ENCODE peak calls at places on chromosomes 12 and 14, in six cellular contexts. X is PC-9, W is psoas muscle, D is mammary epithelial cell, F is MM.1S, N is cardiac muscle cell. Q is an unnamed sample. For H3K4me1, the result is how much of the 10 kb centered on the place peaks cover.

GRCh38 chr12:117356048-117356447 is 5.4 kb downstream of the NOS1 start:
- DNase-seq in X (no peak), W (no peak), D (no peak), F (no peak), N (no peak), Q (no peak)

GRCh38 chr12:102454808-102455760 is 25.3 kb downstream of the IGF1 start:
- DNase-seq in X (no peak), W (peak), D (no peak), F (no peak), N (peak), Q (peak)

GRCh38 chr12:84508325-84508861 is 404.2 kb downstream of the SLC6A15 start:
- DNase-seq in X (no peak), W (no peak), D (peak), F (peak), N (peak), Q (no peak)

GRCh38 chr14:71474866-71475265 is 457.4 kb upstream of the RGS6 start:
- DNase-seq in X (no peak), W (no peak), D (no peak), F (no peak), N (no peak), Q (no peak)

GRCh38 chr12:64389154-64389553 is 1.4 kb downstream of the C12orf56 start:
- DNase-seq in X (no peak), W (no peak), D (no peak), F (no peak), N (no peak), Q (no peak)

GRCh38 chr12:102964872-102965271 is 7.4 kb downstream of the ASCL1 start:
- DNase-seq in X (no peak), W (no peak), D (no peak), F (no peak), N (no peak), Q (no peak)

GRCh38 chr12:46580445-46580844 is 207.9 kb upstream of the SLC38A2 start:
- DNase-seq in X (no peak), W (no peak), D (no peak), F (no peak), N (no peak), Q (no peak)

GRCh38 chr12:47799357-47799955 is 20.2 kb downstream of the HDAC7 start:
- DNase-seq in X (no peak), W (peak), D (no peak), F (no peak), N (peak), Q (no peak)

GRCh38 chr12:105090361-105090760 is 6.1 kb upstream of the ALDH1L2 start:
- DNase-seq in X (no peak), W (no peak), D (no peak), F (no peak), N (no peak), Q (no peak)

GRCh38 chr14:85701763-85702162 is 171.8 kb downstream of the FLRT2 start:
- DNase-seq in X (no peak), W (no peak), D (peak), F (peak), N (no peak), Q (no peak)

GRCh38 chr12:112116232-112117060 is 7.9 kb upstream of the NAA25 start:
- DNase-seq in X (peak), W (peak), D (no peak), F (peak), N (peak), Q (peak)

GRCh38 chr12:107144990-107145389 is 51.6 kb upstream of the CRY1 start:
- DNase-seq in X (no peak), W (no peak), D (no peak), F (no peak), N (peak), Q (no peak)

GRCh38 chr12:132554857-132555630 is 55.3 kb downstream of the LRCOL1 start:
- DNase-seq in X (no peak), W (no peak), D (no peak), F (no peak), N (peak), Q (no peak)

GRCh38 chr12:93827669-93828068 is 150.5 kb downstream of the CRADD start:
- DNase-seq in X (no peak), W (no peak), D (peak), F (no peak), N (no peak), Q (no peak)

GRCh38 chr12:84730561-84731162 is 181.9 kb downstream of the SLC6A15 start:
- DNase-seq in X (no peak), W (no peak), D (no peak), F (no peak), N (no peak), Q (no peak)

GRCh38 chr14:66038214-66038977 is 447.8 kb upstream of the CCDC196 start:
- DNase-seq in X (no peak), W (no peak), D (peak), F (no peak), N (peak), Q (no peak)

GRCh38 chr12:69239922-69240624 is 704 bp downstream of the CPSF6 start:
- DNase-seq in X (no peak), W (peak), D (peak), F (peak), N (peak), Q (peak)

GRCh38 chr12:115916910-115917668 is 360.4 kb downstream of the MED13L start:
- DNase-seq in X (no peak), W (peak), D (peak), F (peak), N (peak), Q (peak)

GRCh38 chr14:88804035-88804434 is 11.3 kb upstream of the EML5 start:
- DNase-seq in X (peak), W (no peak), D (peak), F (no peak), N (no peak), Q (no peak)
- H3K4me1 ChIP-seq in X (under half), W (under half), D (under half), F (under half), N (under half), Q (under half)

DNA sequence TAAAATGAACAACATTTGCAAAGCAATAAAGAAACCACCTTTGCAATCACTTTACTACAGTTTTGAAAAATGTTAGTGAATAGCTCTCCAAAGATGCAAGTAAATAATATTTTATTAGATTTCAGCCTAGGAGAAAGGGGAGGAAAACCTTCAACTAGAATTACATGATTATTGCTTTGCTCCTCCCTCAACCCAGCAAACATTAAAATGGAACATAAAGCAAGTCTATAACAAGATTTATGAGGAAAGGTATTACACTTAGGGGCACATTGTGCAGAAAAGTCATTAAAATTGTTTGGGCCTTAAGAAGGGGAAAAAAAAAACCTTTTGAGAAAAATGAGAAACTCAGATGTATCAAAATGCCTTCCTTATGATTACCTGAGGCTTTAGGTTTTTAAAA is 70.7 kb downstream of the HMGA2 start:
- DNase-seq in X (no peak), W (no peak), D (no peak), F (no peak), N (no peak), Q (no peak)
- H3K4me1 ChIP-seq in X (under half), W (under half), D (half or more), F (under half), N (under half), Q (under half)

DNA sequence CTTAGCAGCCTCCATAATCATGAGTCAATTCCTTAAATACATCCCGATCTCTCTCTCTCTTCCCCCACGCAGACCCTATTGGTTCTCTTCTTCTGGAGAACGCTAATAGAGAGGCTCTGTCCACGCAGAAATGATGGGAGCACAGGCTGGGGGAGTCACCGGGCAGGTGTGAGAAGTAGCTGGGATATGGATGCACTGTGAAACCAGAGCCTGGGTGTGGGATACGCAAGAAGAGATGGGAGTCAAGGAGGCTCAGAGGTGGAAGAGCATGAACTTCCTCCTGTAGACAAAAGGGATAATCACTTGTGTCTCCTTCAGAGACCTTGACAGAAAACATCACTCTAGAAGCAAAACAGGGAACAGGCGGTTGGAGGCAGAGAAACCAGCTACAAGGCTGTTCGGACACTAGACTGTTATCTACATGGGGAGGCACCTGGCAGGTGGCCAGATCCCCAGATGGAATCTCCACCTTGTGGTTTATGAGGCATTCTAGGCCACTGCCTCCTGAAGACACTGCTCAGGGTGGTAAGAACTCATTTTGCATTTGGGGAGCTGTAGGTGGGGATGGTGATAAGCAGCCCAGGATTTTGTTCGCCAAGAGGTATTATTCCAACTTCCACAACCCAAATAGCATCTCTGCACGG is 7.2 kb upstream of the SELPLG start:
- DNase-seq in X (no peak), W (no peak), D (peak), F (peak), N (peak), Q (peak)
- H3K4me1 ChIP-seq in X (under half), W (under half), D (under half), F (half or more), N (under half), Q (under half)

GRCh38 chr14:105092912-105093425 is 27.7 kb upstream of the GPR132 start:
- DNase-seq in X (no peak), W (peak), D (peak), F (no peak), N (peak), Q (peak)
- H3K4me1 ChIP-seq in X (half or more), W (under half), D (half or more), F (under half), N (under half), Q (under half)